ENCODE peak calls at places on chromosomes 11 and 22, in five cellular contexts. Z, E, P, K and G are unnamed samples.

GRCh38 chr11:3989251-3989650 is 105.3 kb upstream of the RRM1 start:
- DNase-seq in E (no peak), K (no peak), Z (no peak), P (peak), G (peak)

GRCh38 chr11:2899080-2899783 is 13.7 kb upstream of the CDKN1C start:
- DNase-seq in K (no peak), P (no peak), Z (no peak), E (no peak), G (no peak)

GRCh38 chr22:23437779-23438178 is 142.3 kb downstream of the IGLL1 start:
- DNase-seq in E (no peak), P (no peak), K (no peak), Z (no peak), G (no peak)

GRCh38 chr11:101996106-101996505 is 51.1 kb upstream of the CFAP300 start:
- DNase-seq in K (no peak), Z (no peak), E (no peak), P (no peak), G (no peak)

GRCh38 chr11:4522339-4522738 is 22.7 kb upstream of the OR52M1 start:
- DNase-seq in E (no peak), Z (no peak), K (no peak), P (no peak), G (no peak)

GRCh38 chr11:62400760-62401159 is 18.1 kb upstream of the SCGB1A1 start:
- DNase-seq in Z (peak), E (no peak), P (peak), K (no peak), G (peak)

GRCh38 chr11:118304809-118305248 is 299 bp downstream of the CD3E start:
- DNase-seq in E (no peak), Z (no peak), K (no peak), P (no peak), G (no peak)

GRCh38 chr11:63908631-63909491 is 8.1 kb downstream of the RCOR2 start:
- DNase-seq in P (peak), Z (no peak), E (no peak), K (no peak), G (peak)

GRCh38 chr11:11577246-11577855 is 44.5 kb downstream of the GALNT18 start:
- DNase-seq in Z (no peak), E (no peak), P (no peak), K (no peak), G (no peak)

GRCh38 chr22:33062402-33062801 is 4.2 kb upstream of the SYN3 start:
- DNase-seq in E (no peak), Z (no peak), P (no peak), K (no peak), G (no peak)

DNA sequence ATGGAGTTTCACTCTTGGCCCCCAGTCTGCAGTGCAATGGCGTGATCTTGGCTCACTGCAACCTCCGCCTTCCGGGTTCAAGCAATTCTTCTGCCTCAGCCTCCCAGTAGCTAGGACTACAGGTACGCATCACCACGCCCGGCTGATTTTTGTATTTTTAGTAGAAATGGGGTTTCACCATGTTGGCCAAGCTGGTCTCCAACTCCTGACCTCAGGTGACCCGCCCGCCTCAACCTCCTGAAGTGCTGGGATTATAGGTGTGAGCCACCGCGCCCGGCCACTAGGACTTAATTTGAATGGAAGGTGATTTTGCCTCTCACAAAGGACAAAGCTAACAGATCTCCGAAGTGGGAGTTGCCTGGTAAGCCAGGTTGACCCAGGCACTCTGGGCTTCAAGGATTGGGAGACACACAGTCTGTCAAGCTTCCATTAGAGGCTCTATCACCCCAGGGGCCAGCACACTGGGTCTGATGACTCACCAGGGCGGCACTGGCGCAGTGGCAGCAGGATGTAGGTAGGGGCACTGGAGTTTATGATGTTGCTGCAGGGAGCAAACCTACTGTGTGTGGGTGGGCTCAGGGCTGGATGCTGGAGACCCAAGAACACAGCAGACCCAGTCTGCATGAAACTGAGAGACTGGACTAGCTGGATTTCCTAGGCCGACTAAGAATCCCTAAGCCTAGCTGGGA is 17.8 kb upstream of the KCTD14 start:
- DNase-seq in P (no peak), K (no peak), Z (no peak), E (no peak), G (no peak)
- TF ChIP-seq CTCF in P (no peak), K (no peak), Z (no peak), E (no peak), G (no peak)

GRCh38 chr11:44950036-44950624 is 553 bp downstream of the TP53I11 start:
- DNase-seq in K (no peak), P (peak), E (no peak), Z (peak), G (peak)

GRCh38 chr11:44950625-44951472 is at the start of gene TP53I11:
- DNase-seq in Z (peak), E (peak), P (peak), K (no peak), G (peak)

GRCh38 chr11:44948155-44948554 is 2.5 kb downstream of the TP53I11 start:
- DNase-seq in K (no peak), Z (no peak), P (no peak), E (no peak), G (no peak)

GRCh38 chr11:44947114-44947513 is 3.6 kb downstream of the TP53I11 start:
- DNase-seq in K (no peak), E (no peak), P (no peak), Z (no peak), G (no peak)

DNA sequence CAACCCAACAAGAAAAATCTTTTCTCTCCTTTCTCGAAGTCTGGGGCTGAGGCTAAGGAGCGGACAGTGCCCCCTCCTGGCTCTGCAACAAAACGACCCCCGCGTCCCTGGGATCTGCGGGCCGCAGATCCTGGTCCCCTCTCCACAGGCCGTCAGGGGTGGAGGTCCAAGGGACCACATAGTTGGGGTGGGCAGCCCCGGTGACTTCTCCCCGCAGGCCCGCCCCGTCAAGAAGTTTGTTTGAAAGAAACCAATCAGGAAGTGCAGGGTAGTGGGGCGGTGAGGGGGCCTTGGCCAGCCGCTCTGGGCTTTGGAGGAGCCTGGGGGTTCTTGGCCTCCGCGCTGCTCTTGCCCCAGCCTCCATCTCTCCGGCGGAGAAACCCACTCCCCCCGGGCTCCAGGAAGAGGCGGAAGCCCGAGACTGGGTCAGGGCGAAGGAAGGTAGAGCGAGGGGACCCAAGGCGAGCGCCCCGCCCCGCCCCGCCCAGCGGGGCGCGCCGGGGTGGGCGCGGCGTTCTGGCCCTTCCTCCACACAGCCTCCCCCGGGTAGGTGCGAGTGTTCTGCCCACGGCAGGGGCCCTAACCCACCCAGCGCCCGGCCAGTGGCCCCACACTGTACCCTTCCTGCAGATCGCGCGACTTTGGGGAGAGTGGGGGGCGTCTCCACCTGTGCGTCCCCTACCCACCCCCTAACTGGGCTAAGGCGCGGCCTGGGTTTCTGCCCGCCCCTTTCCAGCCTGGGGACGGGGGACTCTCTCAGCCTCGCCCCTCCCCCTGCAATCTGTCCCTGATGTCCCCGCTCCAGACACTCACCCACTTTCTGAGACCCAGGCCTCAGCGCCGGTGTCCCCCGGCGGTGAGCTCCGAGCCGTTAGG is 1.3 kb downstream of the TP53I11 start:
- DNase-seq in Z (peak), K (no peak), E (no peak), P (peak), G (no peak)
- TF ChIP-seq CTCF in Z (peak), K (peak), E (peak), P (no peak), G (no peak)

DNA sequence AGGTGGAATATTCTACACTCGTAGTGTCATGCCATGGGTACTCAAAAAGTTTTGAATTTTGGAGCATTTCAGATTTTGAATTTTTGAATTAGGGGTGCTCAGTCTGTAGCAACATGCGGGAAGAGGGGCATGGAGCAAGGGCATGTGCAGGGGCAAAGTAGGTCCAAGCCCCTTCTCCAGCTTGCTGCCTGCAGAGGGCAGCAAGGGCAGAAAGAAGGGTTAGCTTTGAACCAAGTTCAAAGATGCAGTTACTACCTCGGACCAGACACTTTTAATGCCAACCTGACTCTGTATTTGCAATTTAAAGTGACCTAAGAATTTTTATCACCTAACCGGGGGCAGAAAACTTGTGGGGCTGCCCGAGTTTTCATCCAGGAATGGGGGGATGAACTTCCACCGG is 68.2 kb downstream of the CD82 start:
- DNase-seq in K (no peak), P (no peak), E (no peak), Z (no peak), G (peak)
- TF ChIP-seq CTCF in K (peak), P (no peak), E (peak), Z (no peak), G (peak)

GRCh38 chr11:66284526-66285078 is 4.3 kb downstream of the YIF1A start:
- DNase-seq in Z (no peak), E (no peak), P (peak), K (no peak), G (no peak)

GRCh38 chr11:66282468-66283455 is 4.8 kb downstream of the CNIH2 start:
- DNase-seq in E (peak), Z (peak), P (peak), K (peak), G (peak)

GRCh38 chr11:66285250-66285947 is 3.5 kb downstream of the YIF1A start:
- DNase-seq in Z (no peak), P (peak), E (no peak), K (no peak), G (no peak)

GRCh38 chr11:66281776-66282467 is 3.9 kb downstream of the CNIH2 start:
- DNase-seq in E (no peak), K (no peak), P (peak), Z (no peak), G (no peak)

GRCh38 chr11:66283461-66284105 is 5.4 kb downstream of the YIF1A start:
- DNase-seq in Z (no peak), P (peak), K (no peak), E (no peak), G (no peak)
- TF ChIP-seq CTCF in Z (no peak), P (no peak), K (no peak), E (no peak), G (no peak)

DNA sequence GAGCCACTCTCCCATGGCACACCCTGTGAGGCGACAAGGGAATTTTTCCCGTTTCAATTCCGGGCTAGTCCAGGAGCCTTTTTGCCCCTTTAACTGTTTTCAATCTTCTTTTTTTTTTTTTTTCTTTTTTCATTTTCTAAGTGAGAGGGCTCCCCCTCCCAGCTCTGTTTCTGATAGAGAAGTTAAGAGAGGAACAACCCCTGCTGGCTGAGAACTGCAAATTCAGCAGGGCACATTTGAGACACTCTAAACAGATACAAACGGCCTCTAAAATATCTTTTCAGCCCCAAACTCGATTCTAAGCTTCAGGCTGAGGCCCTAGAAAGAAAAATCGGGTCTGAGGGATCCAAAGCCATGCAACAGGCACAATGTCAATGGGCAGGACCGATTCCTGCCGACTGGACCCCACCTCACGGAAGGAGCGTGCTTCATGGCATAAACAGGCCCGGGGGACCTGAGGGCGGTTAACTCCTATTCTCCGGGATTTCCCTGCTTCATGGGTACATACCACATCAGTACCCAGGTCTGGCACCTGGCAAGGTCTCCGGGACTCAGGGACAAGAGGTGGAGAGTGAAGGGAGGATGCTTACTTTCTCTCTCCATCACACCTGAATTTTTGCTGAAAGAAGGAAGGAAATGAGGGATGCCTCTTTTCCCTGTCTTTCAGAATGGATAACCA is 627.5 kb downstream of the BUD13 start:
- DNase-seq in P (no peak), K (no peak), E (no peak), Z (no peak), G (no peak)
- TF ChIP-seq CTCF in P (no peak), K (peak), E (no peak), Z (no peak), G (no peak)

GRCh38 chr11:120523196-120523595 is 11.6 kb downstream of the GRIK4 start:
- DNase-seq in E (no peak), P (peak), Z (no peak), K (no peak), G (no peak)
- TF ChIP-seq CTCF in E (no peak), P (no peak), Z (no peak), K (no peak), G (no peak)